ENCODE peak calls at places on chromosomes 2 and 18, in six cellular contexts. G is IMR-90, P is neuronal stem cell, J is mesenchymal stem cell, X is mesendoderm, Z is trophoblast cell. L is an unnamed sample.

GRCh38 chr2:32271063-32271462 is 6.4 kb upstream of the NLRC4 start:
- DNase-seq in G (no peak), P (no peak), J (no peak), X (no peak), Z (no peak), L (no peak)

GRCh38 chr2:10885479-10885863 is 26.3 kb upstream of the KCNF1 start:
- DNase-seq in G (no peak), P (no peak), J (no peak), X (no peak), Z (no peak), L (no peak)

GRCh38 chr2:16653083-16653375 is 12.6 kb downstream of the CYRIA start:
- DNase-seq in G (no peak), P (no peak), J (no peak), X (no peak), Z (no peak), L (no peak)

GRCh38 chr2:101736861-101737291 is 39.4 kb downstream of the MAP4K4 start:
- DNase-seq in G (peak; percentile 80), P (no peak), J (peak; percentile 71), X (no peak), Z (peak; percentile 46), L (no peak)

GRCh38 chr2:174771631-174772491 is 7.6 kb upstream of the CHRNA1 start:
- DNase-seq in G (peak; percentile 82), P (peak; percentile 75), J (peak; percentile 94), X (peak; percentile 95), Z (peak; percentile 86), L (peak; percentile 93)

GRCh38 chr2:150538582-150539236 is 51.2 kb upstream of the RND3 start:
- DNase-seq in G (peak; percentile 60), P (no peak), J (peak; percentile 80), X (no peak), Z (peak; percentile 67), L (no peak)

GRCh38 chr2:96877513-96878159 is 7.8 kb upstream of the SEMA4C start:
- DNase-seq in G (no peak), P (no peak), J (no peak), X (no peak), Z (peak; percentile 65), L (no peak)

GRCh38 chr2:98664323-98664722 is 55.9 kb downstream of the UNC50 start:
- DNase-seq in G (no peak), P (no peak), J (no peak), X (peak; percentile 17), Z (peak; percentile 96), L (no peak)

GRCh38 chr2:121200419-121201315 is 84.3 kb downstream of the TFCP2L1 start:
- DNase-seq in G (no peak), P (no peak), J (no peak), X (no peak), Z (no peak), L (no peak)

GRCh38 chr18:79912409-79912991 is 39.0 kb downstream of the SLC66A2 start:
- DNase-seq in G (no peak), P (no peak), J (peak; percentile 44), X (peak; percentile 10), Z (no peak), L (peak; percentile 18)

GRCh38 chr2:215548714-215549113 is 112.8 kb upstream of the FN1 start:
- DNase-seq in G (peak; percentile 80), P (no peak), J (no peak), X (peak; percentile 20), Z (peak; percentile 83), L (no peak)

GRCh38 chr2:195821566-195821932 is 164.5 kb downstream of the SLC39A10 start:
- DNase-seq in G (no peak), P (no peak), J (no peak), X (no peak), Z (no peak), L (no peak)

GRCh38 chr2:234879671-234880455 is 72.0 kb upstream of the SH3BP4 start:
- DNase-seq in G (peak; percentile 97), P (no peak), J (peak; percentile 65), X (no peak), Z (no peak), L (peak; percentile 10)

GRCh38 chr2:181116251-181116650 is 135.8 kb downstream of the UBE2E3 start:
- DNase-seq in G (no peak), P (no peak), J (no peak), X (no peak), Z (no peak), L (no peak)

GRCh38 chr2:23385748-23386421 is 906 bp downstream of the KLHL29 start:
- DNase-seq in G (no peak), P (no peak), J (peak; percentile 45), X (peak; percentile 32), Z (peak; percentile 49), L (no peak)

GRCh38 chr2:65025453-65026128 is 30.6 kb upstream of the CEP68 start:
- DNase-seq in G (no peak), P (no peak), J (no peak), X (no peak), Z (no peak), L (no peak)

GRCh38 chr2:80148906-80149305 is 155.6 kb downstream of the LRRTM1 start:
- DNase-seq in G (no peak), P (no peak), J (no peak), X (no peak), Z (no peak), L (no peak)

GRCh38 chr2:218618102-218618860 is 10.6 kb downstream of the PLCD4 start:
- DNase-seq in G (no peak), P (no peak), J (no peak), X (peak; percentile 14), Z (no peak), L (no peak)

GRCh38 chr2:235139956-235140800 is 188.4 kb downstream of the SH3BP4 start:
- DNase-seq in G (no peak), P (no peak), J (no peak), X (no peak), Z (no peak), L (no peak)

GRCh38 chr18:36066731-36067117 is 635 bp downstream of the RPRD1A start:
- DNase-seq in G (peak; percentile 5), P (no peak), J (no peak), X (peak; percentile 11), Z (peak; percentile 25), L (no peak)

GRCh38 chr2:240369725-240370585 is 65.5 kb upstream of the GPC1 start:
- DNase-seq in G (peak; percentile 93), P (no peak), J (peak; percentile 70), X (peak; percentile 51), Z (peak; percentile 97), L (no peak)

GRCh38 chr2:224162122-224162521 is 123.0 kb upstream of the SERPINE2 start:
- DNase-seq in G (peak; percentile 86), P (no peak), J (no peak), X (no peak), Z (no peak), L (no peak)

GRCh38 chr2:134441153-134441863 is 187.4 kb downstream of the MGAT5 start:
- DNase-seq in G (no peak), P (no peak), J (peak; percentile 17), X (no peak), Z (no peak), L (no peak)

GRCh38 chr18:58649966-58650816 is 21.1 kb upstream of the MALT1 start:
- DNase-seq in G (peak; percentile 77), P (no peak), J (peak; percentile 41), X (no peak), Z (no peak), L (no peak)

GRCh38 chr2:52510432-52510831 is 1257.2 kb upstream of the CHAC2 start:
- DNase-seq in G (peak; percentile 78), P (no peak), J (no peak), X (no peak), Z (no peak), L (no peak)

GRCh38 chr2:132522901-132523300 is 106.3 kb downstream of the GPR39 start:
- DNase-seq in G (no peak), P (no peak), J (no peak), X (peak; percentile 41), Z (peak; percentile 37), L (no peak)

GRCh38 chr2:232779935-232780334 is 3.6 kb upstream of the KCNJ13 start:
- DNase-seq in G (peak; percentile 23), P (no peak), J (no peak), X (no peak), Z (no peak), L (no peak)

GRCh38 chr2:182197529-182197928 is 211.9 kb downstream of the PPP1R1C start:
- DNase-seq in G (no peak), P (no peak), J (no peak), X (no peak), Z (no peak), L (no peak)

GRCh38 chr2:85222792-85223191 is 89.6 kb downstream of the TCF7L1 start:
- DNase-seq in G (no peak), P (no peak), J (no peak), X (no peak), Z (no peak), L (no peak)

GRCh38 chr18:7605705-7606104 is 38.6 kb downstream of the PTPRM start:
- DNase-seq in G (no peak), P (no peak), J (no peak), X (peak; percentile 82), Z (no peak), L (peak; percentile 53)

DNA sequence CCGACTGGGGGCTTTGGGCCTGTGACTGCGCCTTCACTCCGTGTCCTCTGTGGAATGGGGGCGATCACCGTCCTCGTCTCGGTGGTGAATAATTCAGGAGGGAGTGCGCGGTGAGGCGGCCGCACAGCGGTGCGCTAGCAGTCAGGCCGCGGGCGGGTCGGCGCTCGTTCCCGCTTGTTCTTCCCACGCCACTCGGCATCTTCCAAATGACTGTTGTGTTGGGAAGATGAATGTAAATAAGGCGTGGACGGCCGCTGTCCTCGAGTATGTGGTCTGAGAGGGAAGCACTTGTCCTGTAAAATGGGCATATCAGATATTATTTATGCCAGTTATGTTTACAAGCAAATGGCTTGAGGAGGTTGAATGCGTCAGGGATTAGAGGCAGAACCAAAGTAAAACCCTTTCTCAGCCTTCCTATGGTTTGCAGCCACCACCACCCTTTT is 607 bp upstream of the VPS4B start:
- DNase-seq in G (no peak), P (no peak), J (no peak), X (no peak), Z (no peak), L (no peak)
- H3K18ac ChIP-seq in G (peak overlapping the region; percentile 68), P (peak overlapping the region; percentile 66), J (peak overlapping the region; percentile 79), X (no peak overlapping the region), Z (peak overlapping the region; percentile 88), L (peak overlapping the region; percentile 83)

GRCh38 chr2:14634885-14635871 is 2.7 kb downstream of the LRATD1 start:
- DNase-seq in G (peak; percentile 16), P (peak; percentile 46), J (peak; percentile 40), X (peak; percentile 71), Z (peak; percentile 87), L (peak; percentile 75)
- H3K18ac ChIP-seq in G (no peak overlapping the region), P (peak overlapping the region; percentile 96), J (no peak overlapping the region), X (no peak overlapping the region), Z (no peak overlapping the region), L (no peak overlapping the region)

DNA sequence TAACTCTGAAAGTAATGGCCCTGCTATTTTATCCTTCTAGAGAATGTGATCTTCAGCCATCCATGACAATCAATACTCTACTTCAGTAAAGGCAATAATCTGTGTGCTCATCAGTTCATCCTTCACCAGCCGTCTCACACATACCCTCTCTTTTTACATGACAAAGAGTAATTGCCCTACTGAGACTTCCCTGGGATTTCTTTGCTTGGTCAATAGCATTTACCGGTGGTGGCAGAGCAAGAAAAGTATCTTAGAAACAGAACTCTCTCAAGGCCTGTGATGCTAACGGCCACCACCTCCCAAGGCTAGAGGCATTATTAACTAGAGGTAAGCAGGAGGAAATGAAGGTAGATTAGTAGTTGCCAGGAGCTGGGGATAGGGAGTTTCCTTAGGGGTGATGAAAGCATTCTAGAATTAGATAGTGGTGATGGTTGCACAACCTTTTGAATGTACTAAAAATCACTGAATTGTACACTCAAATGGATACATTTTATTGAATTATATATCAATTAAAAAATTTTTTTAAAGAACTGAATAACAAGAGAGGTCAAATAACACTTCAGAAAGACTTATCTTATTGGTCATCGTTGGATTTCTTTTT is 57.9 kb upstream of the EPC2 start:
- DNase-seq in G (no peak), P (no peak), J (no peak), X (peak; percentile 67), Z (no peak), L (no peak)
- H3K18ac ChIP-seq in G (no peak overlapping the region), P (no peak overlapping the region), J (no peak overlapping the region), X (no peak overlapping the region), Z (no peak overlapping the region), L (no peak overlapping the region)

GRCh38 chr2:127087780-127088495 is 19.0 kb downstream of the BIN1 start:
- DNase-seq in G (peak; percentile 12), P (no peak), J (no peak), X (no peak), Z (no peak), L (no peak)
- H3K18ac ChIP-seq in G (no peak overlapping the region), P (peak overlapping the region; percentile 96), J (peak overlapping the region; percentile 38), X (no peak overlapping the region), Z (no peak overlapping the region), L (no peak overlapping the region)